ENCODE peak calls at places on chromosomes 12 and 14, in four cellular contexts. One of them, this sample, is unnamed.

GRCh38 chr14:75523771-75524171 is 1.5 kb downstream of the BATF start:
- DNase-seq in choroid plexus epithelial cell: no peak
- DNase-seq in fibroblast of lung: no peak
- DNase-seq in fibroblast of pulmonary artery: peak; percentile 54
- DNase-seq in this sample: no peak

GRCh38 chr14:64232095-64232830 is 61.9 kb downstream of the ESR2 start:
- DNase-seq in choroid plexus epithelial cell: peak; percentile 95
- DNase-seq in fibroblast of lung: peak; percentile 92
- DNase-seq in fibroblast of pulmonary artery: peak; percentile 95
- DNase-seq in this sample: peak; percentile 62

GRCh38 chr14:41071351-41071750 is 535.3 kb upstream of the LRFN5 start:
- DNase-seq in choroid plexus epithelial cell: no peak
- DNase-seq in fibroblast of lung: no peak
- DNase-seq in fibroblast of pulmonary artery: no peak
- DNase-seq in this sample: peak; percentile 90

GRCh38 chr12:90036641-90037040 is 328.0 kb upstream of the ATP2B1 start:
- DNase-seq in choroid plexus epithelial cell: no peak
- DNase-seq in fibroblast of lung: peak; percentile 52
- DNase-seq in fibroblast of pulmonary artery: peak; percentile 22
- DNase-seq in this sample: no peak

GRCh38 chr14:63766616-63767015 is 38.8 kb upstream of the SGPP1 start:
- DNase-seq in choroid plexus epithelial cell: no peak
- DNase-seq in fibroblast of lung: no peak
- DNase-seq in fibroblast of pulmonary artery: no peak
- DNase-seq in this sample: no peak

GRCh38 chr12:105724651-105725050 is 394.2 kb downstream of the C12orf75 start:
- DNase-seq in choroid plexus epithelial cell: no peak
- DNase-seq in fibroblast of lung: peak; percentile 84
- DNase-seq in fibroblast of pulmonary artery: peak; percentile 17
- DNase-seq in this sample: no peak

GRCh38 chr12:80033457-80033856 is 65.9 kb upstream of the OTOGL start:
- DNase-seq in choroid plexus epithelial cell: peak; percentile 55
- DNase-seq in fibroblast of lung: peak; percentile 90
- DNase-seq in fibroblast of pulmonary artery: peak; percentile 82
- DNase-seq in this sample: peak; percentile 26

GRCh38 chr14:104169005-104169764 is 30.8 kb downstream of the KIF26A start:
- DNase-seq in choroid plexus epithelial cell: no peak
- DNase-seq in fibroblast of lung: no peak
- DNase-seq in fibroblast of pulmonary artery: no peak
- DNase-seq in this sample: no peak

GRCh38 chr14:36747411-36748184 is 85.9 kb downstream of the PAX9 start:
- DNase-seq in choroid plexus epithelial cell: peak; percentile 16
- DNase-seq in fibroblast of lung: no peak
- DNase-seq in fibroblast of pulmonary artery: peak; percentile 0
- DNase-seq in this sample: no peak

DNA sequence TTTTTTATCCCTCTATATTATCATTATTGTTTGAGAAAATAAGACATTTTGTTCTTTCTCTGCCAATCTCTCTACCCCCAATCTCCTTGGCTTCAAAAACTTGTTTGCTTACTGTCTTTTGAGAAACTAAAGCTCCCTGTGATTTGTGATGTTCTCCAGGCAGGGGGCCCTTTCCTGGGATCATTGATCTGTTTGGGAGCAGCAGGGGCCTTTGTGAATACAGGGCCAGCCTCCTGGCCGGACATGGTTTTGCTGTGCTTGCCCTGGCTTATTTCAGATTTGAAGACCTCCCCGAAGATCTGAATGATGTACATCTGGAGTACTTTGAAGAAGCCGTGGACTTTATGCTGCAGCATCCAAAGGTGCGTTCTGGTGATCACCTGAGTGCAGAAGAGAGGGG is 4.5 kb downstream of the ACOT6 start:
- DNase-seq in choroid plexus epithelial cell: no peak
- DNase-seq in fibroblast of lung: no peak
- DNase-seq in fibroblast of pulmonary artery: no peak
- DNase-seq in this sample: no peak
- H3K4me3 ChIP-seq in choroid plexus epithelial cell: no peak overlapping the region
- H3K4me3 ChIP-seq in fibroblast of lung: no peak overlapping the region
- H3K4me3 ChIP-seq in fibroblast of pulmonary artery: no peak overlapping the region
- H3K4me3 ChIP-seq in this sample: no peak overlapping the region

GRCh38 chr14:88228519-88229236 is 94.4 kb downstream of the KCNK10 start:
- DNase-seq in choroid plexus epithelial cell: no peak
- DNase-seq in fibroblast of lung: peak; percentile 8
- DNase-seq in fibroblast of pulmonary artery: no peak
- DNase-seq in this sample: no peak

GRCh38 chr14:88231626-88232025 is 91.4 kb downstream of the KCNK10 start:
- DNase-seq in choroid plexus epithelial cell: no peak
- DNase-seq in fibroblast of lung: no peak
- DNase-seq in fibroblast of pulmonary artery: no peak
- DNase-seq in this sample: no peak

GRCh38 chr14:88229428-88229827 is 93.6 kb downstream of the KCNK10 start:
- DNase-seq in choroid plexus epithelial cell: no peak
- DNase-seq in fibroblast of lung: no peak
- DNase-seq in fibroblast of pulmonary artery: no peak
- DNase-seq in this sample: no peak

GRCh38 chr14:88227693-88228092 is 95.4 kb downstream of the KCNK10 start:
- DNase-seq in choroid plexus epithelial cell: no peak
- DNase-seq in fibroblast of lung: no peak
- DNase-seq in fibroblast of pulmonary artery: no peak
- DNase-seq in this sample: no peak

GRCh38 chr14:88225721-88226120 is 97.3 kb downstream of the KCNK10 start:
- DNase-seq in choroid plexus epithelial cell: no peak
- DNase-seq in fibroblast of lung: no peak
- DNase-seq in fibroblast of pulmonary artery: no peak
- DNase-seq in this sample: no peak
- TF ChIP-seq CTCF in choroid plexus epithelial cell: no peak
- TF ChIP-seq CTCF in fibroblast of lung: no peak
- TF ChIP-seq CTCF in fibroblast of pulmonary artery: no peak
- TF ChIP-seq CTCF in this sample: no peak

DNA sequence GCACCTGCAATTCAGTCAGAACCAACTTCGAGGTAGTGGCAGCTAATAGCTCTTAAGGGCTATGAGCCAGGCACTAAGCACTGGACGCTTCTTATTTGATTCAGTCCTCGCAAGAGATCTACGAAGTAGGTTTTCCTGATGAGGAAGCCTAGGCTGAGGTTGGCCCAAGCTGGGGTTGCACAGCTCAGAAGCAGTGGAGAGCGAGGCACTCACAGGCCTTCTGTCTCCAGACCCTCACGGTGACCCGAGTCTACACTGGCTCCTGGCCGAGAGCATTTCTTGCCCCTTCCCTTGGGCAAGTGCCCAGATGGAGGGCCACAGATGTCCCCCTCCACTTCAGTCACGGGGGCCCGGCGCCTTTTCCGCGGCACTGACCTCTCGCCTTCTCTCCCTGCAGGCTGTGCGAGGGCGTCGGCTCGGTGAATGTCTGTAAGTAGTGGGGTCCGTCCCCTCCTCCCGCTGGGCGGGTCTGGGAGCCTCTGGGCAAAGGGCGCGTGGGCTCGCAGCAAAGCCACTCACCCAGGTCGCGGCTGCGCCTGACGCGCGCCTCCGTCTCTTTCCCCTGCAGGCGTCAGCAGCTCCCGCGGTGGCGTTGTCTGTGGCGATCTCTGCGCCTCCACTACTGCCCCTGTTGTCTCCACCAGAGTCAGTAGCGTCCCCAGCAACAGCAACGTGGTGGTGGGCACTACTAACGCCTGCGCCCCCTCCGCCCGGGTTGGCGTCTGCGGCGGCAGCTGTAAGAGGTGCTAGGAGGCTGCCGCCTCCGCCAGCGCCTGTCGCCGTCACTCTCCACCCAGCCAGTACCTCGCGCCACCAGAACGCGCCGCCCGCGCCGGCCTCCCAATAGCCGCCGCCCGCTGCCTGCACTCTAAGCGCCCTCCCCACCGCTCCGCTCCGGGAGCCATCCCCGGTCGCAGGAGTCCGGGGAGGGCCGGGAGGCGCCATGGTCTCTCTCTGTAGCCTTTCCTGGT is 13.1 kb downstream of the KRT83 start:
- DNase-seq in choroid plexus epithelial cell: peak; percentile 20
- DNase-seq in fibroblast of lung: peak; percentile 58
- DNase-seq in fibroblast of pulmonary artery: peak; percentile 23
- DNase-seq in this sample: peak; percentile 18
- H3K4me3 ChIP-seq in choroid plexus epithelial cell: peak overlapping the region; percentile 51
- H3K4me3 ChIP-seq in fibroblast of lung: peak overlapping the region; percentile 21
- H3K4me3 ChIP-seq in fibroblast of pulmonary artery: peak overlapping the region; percentile 45
- H3K4me3 ChIP-seq in this sample: peak overlapping the region; percentile 50

GRCh38 chr12:109880049-109880931 is at the start of gene GLTP:
- DNase-seq in choroid plexus epithelial cell: peak; percentile 65
- DNase-seq in fibroblast of lung: peak; percentile 65
- DNase-seq in fibroblast of pulmonary artery: peak; percentile 70
- DNase-seq in this sample: no peak
- TF ChIP-seq CTCF in choroid plexus epithelial cell: no peak
- TF ChIP-seq CTCF in fibroblast of lung: peak; percentile 27
- TF ChIP-seq CTCF in fibroblast of pulmonary artery: no peak
- TF ChIP-seq CTCF in this sample: peak; percentile 16

This sample was measured in retinal pigment epithelial cell.